ENCODE peak calls at places on chromosome 7, in six cellular contexts. L is M059J; T is Ammon's horn; E is activated CD8-positive, alpha-beta memory T cell treated with anti-CD3 and anti-CD28 coated beads for 24 hours; J is left cardiac atrium; S is EH. X is an unnamed sample.

GRCh38 chr7:117619690-117620089 is 139.9 kb downstream of the CFTR start:
- DNase-seq in J (no peak), L (no peak), S (no peak), E (no peak), T (no peak), X (no peak)

GRCh38 chr7:123534383-123535260 is at the start of gene IQUB:
- DNase-seq in S (peak; percentile 98), E (peak; percentile 97), L (peak; percentile 95), T (peak; percentile 100), J (peak; percentile 99), X (peak; percentile 95)

GRCh38 chr7:151123485-151124204 is 37.4 kb downstream of the AGAP3 start:
- DNase-seq in L (peak; percentile 61), T (peak; percentile 93), E (peak; percentile 93), J (peak; percentile 89), S (peak; percentile 84), X (peak; percentile 78)

GRCh38 chr7:1423266-1423811 is 35.9 kb downstream of the MICALL2 start:
- DNase-seq in J (no peak), T (no peak), E (no peak), L (no peak), S (no peak), X (no peak)

GRCh38 chr7:30735631-30736030 is 16.3 kb upstream of the INMT start:
- DNase-seq in T (no peak), J (no peak), S (no peak), L (no peak), E (no peak), X (no peak)

GRCh38 chr7:157521752-157522151 is 184.9 kb downstream of the DNAJB6 start:
- DNase-seq in T (no peak), S (no peak), J (no peak), E (no peak), L (no peak), X (no peak)

GRCh38 chr7:123916240-123916724 is 8.8 kb upstream of the SPAM1 start:
- DNase-seq in J (no peak), T (peak; percentile 4), E (no peak), S (peak; percentile 0), L (peak; percentile 32), X (no peak)

GRCh38 chr7:107744345-107744750 is 406 bp downstream of the CBLL1 start:
- DNase-seq in E (no peak), J (no peak), S (peak; percentile 59), T (no peak), L (no peak), X (no peak)

GRCh38 chr7:46781901-46782439 is 799.9 kb downstream of the TNS3 start:
- DNase-seq in J (no peak), E (no peak), S (peak; percentile 59), L (no peak), T (no peak), X (no peak)

GRCh38 chr7:5232874-5233273 is 42.8 kb downstream of the WIPI2 start:
- DNase-seq in E (no peak), S (no peak), J (no peak), L (no peak), T (no peak), X (no peak)

GRCh38 chr7:45192546-45193177 is 35.1 kb downstream of the RAMP3 start:
- DNase-seq in E (no peak), L (no peak), J (no peak), S (no peak), T (no peak), X (no peak)

GRCh38 chr7:26155531-26156375 is 3.8 kb downstream of the NFE2L3 start:
- DNase-seq in J (no peak), S (peak; percentile 66), T (no peak), E (no peak), L (peak; percentile 90), X (no peak)

GRCh38 chr7:47435889-47436312 is 146.0 kb downstream of the TNS3 start:
- DNase-seq in T (peak; percentile 84), S (peak; percentile 85), L (peak; percentile 64), E (no peak), J (peak; percentile 72), X (peak; percentile 65)

GRCh38 chr7:24951441-24951840 is 28.5 kb downstream of the OSBPL3 start:
- DNase-seq in J (no peak), E (no peak), T (no peak), L (no peak), S (no peak), X (no peak)

GRCh38 chr7:114823290-114823689 is 98.6 kb upstream of the MDFIC start:
- DNase-seq in S (peak; percentile 10), E (no peak), J (no peak), L (no peak), T (no peak), X (no peak)

GRCh38 chr7:114981323-114981722 is 59.4 kb downstream of the MDFIC start:
- DNase-seq in E (no peak), J (no peak), L (no peak), S (no peak), T (no peak), X (no peak)

GRCh38 chr7:5627745-5628547 is 153.5 kb downstream of the RNF216 start:
- DNase-seq in E (no peak), L (no peak), S (no peak), T (no peak), J (no peak), X (no peak)

GRCh38 chr7:46960974-46961373 is 620.9 kb downstream of the TNS3 start:
- DNase-seq in L (peak; percentile 13), T (no peak), E (no peak), J (no peak), S (no peak), X (no peak)

GRCh38 chr7:139051655-139052054 is 15.8 kb upstream of the ZC3HAV1L start:
- DNase-seq in L (no peak), S (no peak), J (no peak), E (no peak), T (no peak), X (no peak)

GRCh38 chr7:121797283-121798037 is 75.5 kb upstream of the PTPRZ1 start:
- DNase-seq in T (peak; percentile 92), L (no peak), E (no peak), S (no peak), J (no peak), X (no peak)

GRCh38 chr7:17633099-17633498 is 307.2 kb downstream of the SNX13 start:
- DNase-seq in S (peak; percentile 62), L (peak; percentile 86), T (no peak), J (no peak), E (no peak), X (no peak)

GRCh38 chr7:28586736-28587135 is 174.4 kb downstream of the CREB5 start:
- DNase-seq in S (peak; percentile 6), E (no peak), L (peak; percentile 64), J (no peak), T (no peak), X (no peak)

GRCh38 chr7:131242123-131242650 is 85.5 kb upstream of the MKLN1 start:
- DNase-seq in E (peak; percentile 9), L (no peak), T (no peak), S (no peak), J (no peak), X (no peak)

GRCh38 chr7:2892571-2892970 is 48.5 kb upstream of the GNA12 start:
- DNase-seq in J (no peak), E (no peak), L (no peak), S (no peak), T (no peak), X (no peak)

GRCh38 chr7:34133356-34133982 is 228.1 kb downstream of the BMPER start:
- DNase-seq in L (peak; percentile 93), E (no peak), J (no peak), S (peak; percentile 89), T (peak; percentile 21), X (no peak)

GRCh38 chr7:6615853-6616555 is 594 bp downstream of the ZNF853 start:
- DNase-seq in T (no peak), L (peak; percentile 8), S (no peak), J (peak; percentile 36), E (peak; percentile 70), X (no peak)

GRCh38 chr7:45881759-45882464 is 6.4 kb upstream of the IGFBP1 start:
- DNase-seq in L (peak; percentile 25), J (no peak), T (no peak), S (peak; percentile 71), E (no peak), X (peak; percentile 79)

GRCh38 chr7:22934473-22935065 is 79.4 kb downstream of the HYCC1 start:
- DNase-seq in S (peak; percentile 60), E (no peak), T (no peak), J (no peak), L (peak; percentile 62), X (no peak)

GRCh38 chr7:1670894-1671875 is 1.1 kb downstream of the ELFN1 start:
- DNase-seq in J (peak; percentile 14), S (no peak), L (no peak), E (peak; percentile 56), T (no peak), X (no peak)

GRCh38 chr7:18426564-18427226 is 68.9 kb upstream of the HDAC9 start:
- DNase-seq in L (peak; percentile 73), J (no peak), T (no peak), S (peak; percentile 85), E (no peak), X (peak; percentile 24)

GRCh38 chr7:39187130-39187529 is 209.4 kb downstream of the POU6F2 start:
- DNase-seq in S (no peak), E (no peak), L (no peak), J (no peak), T (no peak), X (no peak)

X was measured in Panc1.